ENCODE peak calls at places on chromosomes 1 and 21, in six cellular contexts. One of them, this sample, is unnamed.

GRCh38 chr1:180198186-180198585 is 31.9 kb upstream of the LHX4 start:
- DNase-seq in mesothelial cell of epicardium: no peak
- DNase-seq in NCI-H1417: peak; percentile 5
- DNase-seq in stimulated activated naive CD4-positive, alpha-beta T cell: no peak
- DNase-seq in kidney tubule cell: no peak
- DNase-seq in stimulated activated CD4-positive, alpha-beta T cell treated with anti-CD3 and anti-CD28 coated beads, Interleukin-2, amount 100 ng/mL, for 24 hours: no peak
- DNase-seq in this sample: no peak

GRCh38 chr1:34053660-34054059 is 111.4 kb downstream of the CSMD2 start:
- DNase-seq in mesothelial cell of epicardium: no peak
- DNase-seq in stimulated activated CD4-positive, alpha-beta T cell treated with anti-CD3 and anti-CD28 coated beads, Interleukin-2, amount 100 ng/mL, for 24 hours: no peak
- DNase-seq in stimulated activated naive CD4-positive, alpha-beta T cell: no peak
- DNase-seq in NCI-H1417: no peak
- DNase-seq in kidney tubule cell: no peak
- DNase-seq in this sample: no peak

GRCh38 chr1:226638608-226639007 is 90.0 kb downstream of the STUM start:
- DNase-seq in mesothelial cell of epicardium: no peak
- DNase-seq in stimulated activated CD4-positive, alpha-beta T cell treated with anti-CD3 and anti-CD28 coated beads, Interleukin-2, amount 100 ng/mL, for 24 hours: no peak
- DNase-seq in stimulated activated naive CD4-positive, alpha-beta T cell: no peak
- DNase-seq in NCI-H1417: no peak
- DNase-seq in kidney tubule cell: no peak
- DNase-seq in this sample: no peak

GRCh38 chr1:231106347-231106746 is 55.5 kb upstream of the TRIM67 start:
- DNase-seq in mesothelial cell of epicardium: no peak
- DNase-seq in stimulated activated CD4-positive, alpha-beta T cell treated with anti-CD3 and anti-CD28 coated beads, Interleukin-2, amount 100 ng/mL, for 24 hours: no peak
- DNase-seq in NCI-H1417: peak; percentile 8
- DNase-seq in kidney tubule cell: peak; percentile 51
- DNase-seq in stimulated activated naive CD4-positive, alpha-beta T cell: no peak
- DNase-seq in this sample: no peak

GRCh38 chr1:3116560-3116959 is 47.6 kb downstream of the PRDM16 start:
- DNase-seq in mesothelial cell of epicardium: no peak
- DNase-seq in stimulated activated naive CD4-positive, alpha-beta T cell: no peak
- DNase-seq in kidney tubule cell: no peak
- DNase-seq in NCI-H1417: no peak
- DNase-seq in stimulated activated CD4-positive, alpha-beta T cell treated with anti-CD3 and anti-CD28 coated beads, Interleukin-2, amount 100 ng/mL, for 24 hours: no peak
- DNase-seq in this sample: no peak

GRCh38 chr1:58971629-58972140 is 187.8 kb upstream of the JUN start:
- DNase-seq in mesothelial cell of epicardium: no peak
- DNase-seq in kidney tubule cell: no peak
- DNase-seq in NCI-H1417: no peak
- DNase-seq in stimulated activated naive CD4-positive, alpha-beta T cell: no peak
- DNase-seq in stimulated activated CD4-positive, alpha-beta T cell treated with anti-CD3 and anti-CD28 coated beads, Interleukin-2, amount 100 ng/mL, for 24 hours: no peak
- DNase-seq in this sample: no peak

GRCh38 chr1:65717815-65718454 is 74.8 kb upstream of the PDE4B start:
- DNase-seq in NCI-H1417: peak; percentile 19
- DNase-seq in mesothelial cell of epicardium: no peak
- DNase-seq in stimulated activated CD4-positive, alpha-beta T cell treated with anti-CD3 and anti-CD28 coated beads, Interleukin-2, amount 100 ng/mL, for 24 hours: no peak
- DNase-seq in kidney tubule cell: peak; percentile 26
- DNase-seq in stimulated activated naive CD4-positive, alpha-beta T cell: no peak
- DNase-seq in this sample: no peak

GRCh38 chr1:82597620-82598019 is 796.9 kb downstream of the ADGRL2 start:
- DNase-seq in mesothelial cell of epicardium: no peak
- DNase-seq in NCI-H1417: no peak
- DNase-seq in kidney tubule cell: no peak
- DNase-seq in stimulated activated CD4-positive, alpha-beta T cell treated with anti-CD3 and anti-CD28 coated beads, Interleukin-2, amount 100 ng/mL, for 24 hours: no peak
- DNase-seq in stimulated activated naive CD4-positive, alpha-beta T cell: no peak
- DNase-seq in this sample: no peak

GRCh38 chr1:169999357-169999756 is 75.1 kb downstream of the KIFAP3 start:
- DNase-seq in NCI-H1417: no peak
- DNase-seq in stimulated activated CD4-positive, alpha-beta T cell treated with anti-CD3 and anti-CD28 coated beads, Interleukin-2, amount 100 ng/mL, for 24 hours: no peak
- DNase-seq in stimulated activated naive CD4-positive, alpha-beta T cell: no peak
- DNase-seq in kidney tubule cell: peak; percentile 70
- DNase-seq in mesothelial cell of epicardium: no peak
- DNase-seq in this sample: no peak

GRCh38 chr1:119184972-119185371 is 44.5 kb upstream of the WARS2 start:
- DNase-seq in mesothelial cell of epicardium: no peak
- DNase-seq in NCI-H1417: no peak
- DNase-seq in stimulated activated naive CD4-positive, alpha-beta T cell: no peak
- DNase-seq in kidney tubule cell: no peak
- DNase-seq in stimulated activated CD4-positive, alpha-beta T cell treated with anti-CD3 and anti-CD28 coated beads, Interleukin-2, amount 100 ng/mL, for 24 hours: no peak
- DNase-seq in this sample: no peak

GRCh38 chr1:11157394-11157793 is 31.8 kb upstream of the ANGPTL7 start:
- DNase-seq in stimulated activated CD4-positive, alpha-beta T cell treated with anti-CD3 and anti-CD28 coated beads, Interleukin-2, amount 100 ng/mL, for 24 hours: no peak
- DNase-seq in mesothelial cell of epicardium: no peak
- DNase-seq in stimulated activated naive CD4-positive, alpha-beta T cell: no peak
- DNase-seq in NCI-H1417: no peak
- DNase-seq in kidney tubule cell: no peak
- DNase-seq in this sample: no peak

GRCh38 chr1:53376742-53377437 is 49.0 kb upstream of the LRP8 start:
- DNase-seq in mesothelial cell of epicardium: peak; percentile 3
- DNase-seq in stimulated activated CD4-positive, alpha-beta T cell treated with anti-CD3 and anti-CD28 coated beads, Interleukin-2, amount 100 ng/mL, for 24 hours: no peak
- DNase-seq in NCI-H1417: no peak
- DNase-seq in stimulated activated naive CD4-positive, alpha-beta T cell: no peak
- DNase-seq in kidney tubule cell: no peak
- DNase-seq in this sample: no peak

GRCh38 chr1:50967416-50968020 is 2.5 kb upstream of the CDKN2C start:
- DNase-seq in stimulated activated naive CD4-positive, alpha-beta T cell: no peak
- DNase-seq in mesothelial cell of epicardium: no peak
- DNase-seq in NCI-H1417: peak; percentile 55
- DNase-seq in kidney tubule cell: peak; percentile 31
- DNase-seq in stimulated activated CD4-positive, alpha-beta T cell treated with anti-CD3 and anti-CD28 coated beads, Interleukin-2, amount 100 ng/mL, for 24 hours: no peak
- DNase-seq in this sample: no peak

GRCh38 chr1:40384413-40384762 is 10.9 kb downstream of the SMAP2 start:
- DNase-seq in stimulated activated naive CD4-positive, alpha-beta T cell: no peak
- DNase-seq in stimulated activated CD4-positive, alpha-beta T cell treated with anti-CD3 and anti-CD28 coated beads, Interleukin-2, amount 100 ng/mL, for 24 hours: no peak
- DNase-seq in kidney tubule cell: no peak
- DNase-seq in NCI-H1417: no peak
- DNase-seq in mesothelial cell of epicardium: no peak
- DNase-seq in this sample: no peak

GRCh38 chr1:92484472-92485373 is 2.0 kb downstream of the GFI1 start:
- DNase-seq in kidney tubule cell: no peak
- DNase-seq in stimulated activated naive CD4-positive, alpha-beta T cell: peak; percentile 24
- DNase-seq in mesothelial cell of epicardium: peak; percentile 26
- DNase-seq in NCI-H1417: peak; percentile 78
- DNase-seq in stimulated activated CD4-positive, alpha-beta T cell treated with anti-CD3 and anti-CD28 coated beads, Interleukin-2, amount 100 ng/mL, for 24 hours: peak; percentile 81
- DNase-seq in this sample: peak; percentile 72

GRCh38 chr1:21818661-21819060 is 6.6 kb downstream of the LDLRAD2 start:
- DNase-seq in kidney tubule cell: peak; percentile 36
- DNase-seq in stimulated activated naive CD4-positive, alpha-beta T cell: peak; percentile 26
- DNase-seq in NCI-H1417: no peak
- DNase-seq in mesothelial cell of epicardium: no peak
- DNase-seq in stimulated activated CD4-positive, alpha-beta T cell treated with anti-CD3 and anti-CD28 coated beads, Interleukin-2, amount 100 ng/mL, for 24 hours: peak; percentile 45
- DNase-seq in this sample: peak; percentile 16

GRCh38 chr1:186633101-186633500 is 47.1 kb downstream of the PTGS2 start:
- DNase-seq in mesothelial cell of epicardium: no peak
- DNase-seq in NCI-H1417: no peak
- DNase-seq in stimulated activated naive CD4-positive, alpha-beta T cell: no peak
- DNase-seq in stimulated activated CD4-positive, alpha-beta T cell treated with anti-CD3 and anti-CD28 coated beads, Interleukin-2, amount 100 ng/mL, for 24 hours: no peak
- DNase-seq in kidney tubule cell: no peak
- DNase-seq in this sample: no peak

GRCh38 chr1:53378932-53379661 is 51.2 kb upstream of the LRP8 start:
- DNase-seq in stimulated activated naive CD4-positive, alpha-beta T cell: no peak
- DNase-seq in stimulated activated CD4-positive, alpha-beta T cell treated with anti-CD3 and anti-CD28 coated beads, Interleukin-2, amount 100 ng/mL, for 24 hours: no peak
- DNase-seq in mesothelial cell of epicardium: no peak
- DNase-seq in NCI-H1417: no peak
- DNase-seq in kidney tubule cell: no peak
- DNase-seq in this sample: no peak

GRCh38 chr1:162019006-162019405 is 4.7 kb downstream of the OLFML2B start:
- DNase-seq in kidney tubule cell: peak; percentile 96
- DNase-seq in NCI-H1417: no peak
- DNase-seq in stimulated activated CD4-positive, alpha-beta T cell treated with anti-CD3 and anti-CD28 coated beads, Interleukin-2, amount 100 ng/mL, for 24 hours: no peak
- DNase-seq in mesothelial cell of epicardium: no peak
- DNase-seq in stimulated activated naive CD4-positive, alpha-beta T cell: no peak
- DNase-seq in this sample: no peak

GRCh38 chr1:177164380-177165068 is at the start of gene ASTN1:
- DNase-seq in mesothelial cell of epicardium: no peak
- DNase-seq in kidney tubule cell: no peak
- DNase-seq in stimulated activated naive CD4-positive, alpha-beta T cell: no peak
- DNase-seq in NCI-H1417: peak; percentile 86
- DNase-seq in stimulated activated CD4-positive, alpha-beta T cell treated with anti-CD3 and anti-CD28 coated beads, Interleukin-2, amount 100 ng/mL, for 24 hours: no peak
- DNase-seq in this sample: no peak

GRCh38 chr21:45148316-45149000 is 74.1 kb downstream of the ADARB1 start:
- DNase-seq in stimulated activated CD4-positive, alpha-beta T cell treated with anti-CD3 and anti-CD28 coated beads, Interleukin-2, amount 100 ng/mL, for 24 hours: no peak
- DNase-seq in kidney tubule cell: no peak
- DNase-seq in mesothelial cell of epicardium: no peak
- DNase-seq in NCI-H1417: no peak
- DNase-seq in stimulated activated naive CD4-positive, alpha-beta T cell: no peak
- DNase-seq in this sample: no peak

GRCh38 chr1:169146536-169147214 is 40.2 kb downstream of the ATP1B1 start:
- DNase-seq in stimulated activated CD4-positive, alpha-beta T cell treated with anti-CD3 and anti-CD28 coated beads, Interleukin-2, amount 100 ng/mL, for 24 hours: no peak
- DNase-seq in mesothelial cell of epicardium: no peak
- DNase-seq in kidney tubule cell: peak; percentile 34
- DNase-seq in stimulated activated naive CD4-positive, alpha-beta T cell: no peak
- DNase-seq in NCI-H1417: no peak
- DNase-seq in this sample: no peak

GRCh38 chr1:93579891-93580290 is 101.7 kb downstream of the BCAR3 start:
- DNase-seq in stimulated activated naive CD4-positive, alpha-beta T cell: no peak
- DNase-seq in mesothelial cell of epicardium: no peak
- DNase-seq in kidney tubule cell: peak; percentile 80
- DNase-seq in stimulated activated CD4-positive, alpha-beta T cell treated with anti-CD3 and anti-CD28 coated beads, Interleukin-2, amount 100 ng/mL, for 24 hours: no peak
- DNase-seq in NCI-H1417: no peak
- DNase-seq in this sample: no peak

GRCh38 chr1:90074555-90075315 is 79.8 kb downstream of the ZNF326 start:
- DNase-seq in stimulated activated naive CD4-positive, alpha-beta T cell: no peak
- DNase-seq in stimulated activated CD4-positive, alpha-beta T cell treated with anti-CD3 and anti-CD28 coated beads, Interleukin-2, amount 100 ng/mL, for 24 hours: no peak
- DNase-seq in kidney tubule cell: no peak
- DNase-seq in NCI-H1417: no peak
- DNase-seq in mesothelial cell of epicardium: no peak
- DNase-seq in this sample: no peak

GRCh38 chr1:245091171-245091621 is 63.6 kb upstream of the KIF26B start:
- DNase-seq in stimulated activated CD4-positive, alpha-beta T cell treated with anti-CD3 and anti-CD28 coated beads, Interleukin-2, amount 100 ng/mL, for 24 hours: no peak
- DNase-seq in kidney tubule cell: no peak
- DNase-seq in mesothelial cell of epicardium: no peak
- DNase-seq in stimulated activated naive CD4-positive, alpha-beta T cell: no peak
- DNase-seq in NCI-H1417: no peak
- DNase-seq in this sample: no peak

GRCh38 chr21:31594279-31594678 is 65.2 kb upstream of the SOD1 start:
- DNase-seq in kidney tubule cell: no peak
- DNase-seq in stimulated activated naive CD4-positive, alpha-beta T cell: no peak
- DNase-seq in mesothelial cell of epicardium: no peak
- DNase-seq in NCI-H1417: no peak
- DNase-seq in stimulated activated CD4-positive, alpha-beta T cell treated with anti-CD3 and anti-CD28 coated beads, Interleukin-2, amount 100 ng/mL, for 24 hours: no peak
- DNase-seq in this sample: no peak

GRCh38 chr21:19547951-19548635 is 1144.5 kb upstream of the TMPRSS15 start:
- DNase-seq in NCI-H1417: peak; percentile 25
- DNase-seq in mesothelial cell of epicardium: no peak
- DNase-seq in stimulated activated CD4-positive, alpha-beta T cell treated with anti-CD3 and anti-CD28 coated beads, Interleukin-2, amount 100 ng/mL, for 24 hours: no peak
- DNase-seq in kidney tubule cell: no peak
- DNase-seq in stimulated activated naive CD4-positive, alpha-beta T cell: no peak
- DNase-seq in this sample: no peak

GRCh38 chr1:234458352-234459027 is 20.5 kb downstream of the TARBP1 start:
- DNase-seq in stimulated activated naive CD4-positive, alpha-beta T cell: no peak
- DNase-seq in mesothelial cell of epicardium: no peak
- DNase-seq in stimulated activated CD4-positive, alpha-beta T cell treated with anti-CD3 and anti-CD28 coated beads, Interleukin-2, amount 100 ng/mL, for 24 hours: no peak
- DNase-seq in kidney tubule cell: no peak
- DNase-seq in NCI-H1417: no peak
- DNase-seq in this sample: no peak

This sample was measured in activated T-cell treated with anti-CD3 and anti-CD28 coated beads for 24 hours.